ENCODE peak calls at places on chromosome 11, in nine cellular contexts. L, E, H, X, W, F, M, Q and K are unnamed samples.

GRCh38 chr11:116185551-116185950 is 587.2 kb downstream of the BUD13 start:
- DNase-seq in L (no peak), E (no peak), H (no peak), X (no peak), W (no peak), F (no peak), M (no peak), Q (no peak), K (no peak)

GRCh38 chr11:33033493-33033892 is 5.9 kb upstream of the TCP11L1 start:
- DNase-seq in L (no peak), E (no peak), H (no peak), X (no peak), W (no peak), F (no peak), M (no peak), Q (no peak), K (no peak)

GRCh38 chr11:107750313-107750712 is 38.5 kb upstream of the SLN start:
- DNase-seq in L (no peak), E (no peak), H (no peak), X (no peak), W (no peak), F (no peak), M (no peak), Q (no peak), K (no peak)

GRCh38 chr11:10158461-10158860 is 135.6 kb downstream of the SBF2 start:
- DNase-seq in L (no peak), E (no peak), H (peak), X (peak), W (no peak), F (no peak), M (peak), Q (no peak), K (no peak)

GRCh38 chr11:10397226-10397987 is 57.7 kb upstream of the AMPD3 start:
- DNase-seq in L (no peak), E (no peak), H (peak), X (no peak), W (no peak), F (no peak), M (no peak), Q (no peak), K (no peak)

GRCh38 chr11:59551651-59552521 is 40.5 kb downstream of the OR4D9 start:
- DNase-seq in L (peak), E (peak), H (peak), X (peak), W (peak), F (no peak), M (peak), Q (peak), K (no peak)

GRCh38 chr11:3041699-3042098 is 15.5 kb downstream of the CARS1 start:
- DNase-seq in L (no peak), E (no peak), H (no peak), X (no peak), W (no peak), F (peak), M (no peak), Q (no peak), K (no peak)

GRCh38 chr11:116052603-116053537 is 548.7 kb upstream of the CADM1 start:
- DNase-seq in L (no peak), E (no peak), H (no peak), X (no peak), W (no peak), F (no peak), M (no peak), Q (peak), K (no peak)

GRCh38 chr11:10382518-10382917 is 72.5 kb upstream of the AMPD3 start:
- DNase-seq in L (peak), E (no peak), H (no peak), X (no peak), W (peak), F (no peak), M (peak), Q (no peak), K (no peak)

GRCh38 chr11:92687724-92688123 is 281.7 kb upstream of the MTNR1B start:
- DNase-seq in L (no peak), E (no peak), H (no peak), X (no peak), W (no peak), F (no peak), M (no peak), Q (no peak), K (no peak)

GRCh38 chr11:61544466-61544865 is 35.9 kb downstream of the LRRC10B start:
- DNase-seq in L (no peak), E (no peak), H (no peak), X (no peak), W (no peak), F (no peak), M (no peak), Q (no peak), K (no peak)

GRCh38 chr11:121236115-121237001 is 56.2 kb upstream of the SC5D start:
- DNase-seq in L (no peak), E (no peak), H (no peak), X (no peak), W (no peak), F (no peak), M (peak), Q (peak), K (no peak)

GRCh38 chr11:38252620-38253019 is 1654.6 kb upstream of the RAG2 start:
- DNase-seq in L (no peak), E (no peak), H (no peak), X (no peak), W (no peak), F (no peak), M (no peak), Q (no peak), K (no peak)

GRCh38 chr11:78715639-78716311 is 141.1 kb upstream of the NARS2 start:
- DNase-seq in L (peak), E (peak), H (peak), X (peak), W (peak), F (no peak), M (peak), Q (peak), K (peak)

GRCh38 chr11:107619926-107620325 is 29.0 kb downstream of the ELMOD1 start:
- DNase-seq in L (no peak), E (no peak), H (peak), X (peak), W (no peak), F (no peak), M (peak), Q (no peak), K (no peak)

GRCh38 chr11:94325681-94326080 is 21.3 kb downstream of the IZUMO1R start:
- DNase-seq in L (peak), E (peak), H (peak), X (no peak), W (peak), F (no peak), M (peak), Q (peak), K (peak)

GRCh38 chr11:59728913-59729312 is 15.3 kb upstream of the OR10V1 start:
- DNase-seq in L (no peak), E (no peak), H (no peak), X (no peak), W (no peak), F (no peak), M (no peak), Q (no peak), K (no peak)

GRCh38 chr11:67392182-67392715 is 463 bp downstream of the RAD9A start:
- DNase-seq in L (no peak), E (no peak), H (no peak), X (no peak), W (no peak), F (no peak), M (peak), Q (peak), K (no peak)

GRCh38 chr11:127268956-127269355 is 268.4 kb upstream of the KIRREL3 start:
- DNase-seq in L (no peak), E (no peak), H (no peak), X (no peak), W (no peak), F (no peak), M (no peak), Q (no peak), K (no peak)

GRCh38 chr11:86064236-86064803 is 4.6 kb downstream of the PICALM start:
- DNase-seq in L (no peak), E (no peak), H (peak), X (no peak), W (no peak), F (no peak), M (peak), Q (no peak), K (no peak)

GRCh38 chr11:8267831-8268529 is 4.3 kb upstream of the LMO1 start:
- DNase-seq in L (no peak), E (no peak), H (no peak), X (no peak), W (no peak), F (peak), M (peak), Q (peak), K (no peak)

GRCh38 chr11:70587095-70587389 is 188.7 kb downstream of the CTTN start:
- DNase-seq in L (no peak), E (peak), H (peak), X (no peak), W (no peak), F (peak), M (no peak), Q (no peak), K (no peak)

GRCh38 chr11:118200901-118201680 is 23.7 kb downstream of the JAML start:
- DNase-seq in L (no peak), E (no peak), H (no peak), X (no peak), W (no peak), F (no peak), M (no peak), Q (no peak), K (no peak)

GRCh38 chr11:2870955-2871720 is 14.4 kb downstream of the CDKN1C start:
- DNase-seq in L (no peak), E (no peak), H (no peak), X (no peak), W (no peak), F (no peak), M (no peak), Q (no peak), K (no peak)

GRCh38 chr11:86888164-86888977 is 66.8 kb downstream of the FZD4 start:
- DNase-seq in L (no peak), E (no peak), H (peak), X (no peak), W (no peak), F (no peak), M (peak), Q (no peak), K (no peak)

GRCh38 chr11:296206-296975 is 2.9 kb downstream of the IFITM5 start:
- DNase-seq in L (no peak), E (no peak), H (no peak), X (no peak), W (no peak), F (peak), M (no peak), Q (no peak), K (no peak)

GRCh38 chr11:57073121-57073520 is 84.4 kb downstream of the OR5AK2 start:
- DNase-seq in L (no peak), E (no peak), H (peak), X (peak), W (no peak), F (no peak), M (peak), Q (no peak), K (no peak)
- H3K9ac ChIP-seq in L (no peak), E (no peak), H (no peak), X (no peak), W (no peak), F (no peak), M (no peak), Q (no peak), K (no peak)

GRCh38 chr11:109512249-109512648 is 90.3 kb downstream of the C11orf87 start:
- DNase-seq in L (no peak), E (no peak), H (no peak), X (no peak), W (no peak), F (no peak), M (peak), Q (no peak), K (no peak)
- H3K27ac ChIP-seq in L (no peak), E (no peak), H (no peak), X (no peak), W (no peak), F (no peak), M (no peak), Q (no peak), K (no peak)

DNA sequence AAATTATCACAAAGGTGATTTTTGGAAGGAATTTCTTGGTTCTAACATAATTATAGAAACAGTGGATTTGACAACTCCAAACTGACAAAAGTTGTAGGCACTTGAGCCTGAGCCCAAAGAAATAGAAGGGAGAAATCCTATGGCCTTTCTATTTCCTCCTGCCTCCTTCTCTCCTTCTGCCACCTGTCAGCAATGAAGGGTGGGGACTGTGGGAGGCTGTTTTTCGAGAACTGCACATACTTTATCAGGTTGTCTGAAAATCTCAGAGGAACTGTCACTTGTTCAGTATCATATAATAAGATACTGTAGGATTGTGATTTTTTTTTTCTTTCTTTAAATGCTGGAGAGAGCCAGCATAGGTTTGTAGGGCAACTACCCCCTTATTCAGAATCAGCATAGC is 187.9 kb upstream of the SESN3 start:
- DNase-seq in L (no peak), E (no peak), H (no peak), X (no peak), W (no peak), F (no peak), M (no peak), Q (no peak), K (no peak)
- H3K4me3 ChIP-seq in L (no peak), E (no peak), H (no peak), X (no peak), W (no peak), F (no peak), M (no peak), Q (no peak), K (no peak)

DNA sequence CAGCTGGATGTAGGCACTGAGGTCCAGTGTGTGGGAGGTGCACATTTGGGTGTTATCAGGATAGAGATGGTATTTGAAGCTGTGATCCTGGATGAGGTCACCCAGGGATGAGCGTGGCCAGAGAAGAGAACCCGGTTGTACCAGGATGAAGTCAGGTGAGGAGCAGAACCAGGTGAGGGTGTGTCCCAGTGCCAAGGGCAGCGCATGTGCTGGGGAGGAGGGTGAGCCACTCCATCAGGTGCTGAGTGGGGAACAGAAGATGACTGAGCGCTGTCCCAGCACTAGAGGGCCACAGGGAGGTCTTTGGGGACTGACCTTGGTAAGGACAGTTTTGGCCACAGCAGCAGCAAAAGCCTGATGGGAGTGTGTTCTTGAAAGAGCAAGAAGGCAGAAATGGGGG is 2.7 kb downstream of the ARL2 start:
- DNase-seq in L (no peak), E (no peak), H (no peak), X (no peak), W (no peak), F (no peak), M (no peak), Q (no peak), K (no peak)
- H3K9ac ChIP-seq in L (peak), E (no peak), H (no peak), X (no peak), W (peak), F (no peak), M (no peak), Q (no peak), K (no peak)

GRCh38 chr11:123483058-123483457 is 53.0 kb downstream of the GRAMD1B start:
- DNase-seq in L (no peak), E (no peak), H (peak), X (no peak), W (peak), F (no peak), M (peak), Q (no peak), K (no peak)
- H3K27ac ChIP-seq in L (no peak), E (no peak), H (no peak), X (no peak), W (no peak), F (no peak), M (peak), Q (no peak), K (no peak)